ENCODE peak calls at places on chromosomes 4 and X, in seven cellular contexts. P is suprapubic skin, O is upper lobe of left lung, X is Peyer's patch, M is left lung, C is lower lobe of right lung, L is mammary epithelial cell. T is an unnamed sample. For H3K9me3, the result is how much of the 10 kb centered on the place peaks cover.

GRCh38 chr4:181582595-181582994 is 660.6 kb upstream of the TENM3 start:
- DNase-seq in M (no peak), C (no peak), P (no peak), L (no peak), O (no peak), X (no peak), T (no peak)

GRCh38 chrX:139720136-139720535 is 12.2 kb upstream of the MCF2 start:
- DNase-seq in O (no peak), L (peak), P (no peak), X (no peak), C (no peak), M (no peak), T (no peak)

GRCh38 chr4:36308150-36308549 is 26.7 kb downstream of the DTHD1 start:
- DNase-seq in M (no peak), X (no peak), O (no peak), P (no peak), C (no peak), L (no peak), T (no peak)

GRCh38 chr4:176443646-176444409 is 124.1 kb downstream of the SPCS3 start:
- DNase-seq in X (no peak), P (no peak), O (no peak), L (peak), M (no peak), C (no peak), T (no peak)

GRCh38 chr4:26284536-26284935 is 36.3 kb upstream of the RBPJ start:
- DNase-seq in M (no peak), C (no peak), L (no peak), X (no peak), P (no peak), O (no peak), T (no peak)

GRCh38 chrX:76454456-76454927 is 27.0 kb downstream of the MAGEE1 start:
- DNase-seq in L (peak), O (no peak), M (no peak), C (no peak), X (no peak), P (no peak), T (peak)

GRCh38 chrX:42686706-42687105 is 91.3 kb downstream of the PPP1R2C start:
- DNase-seq in L (peak), C (no peak), X (no peak), P (no peak), M (no peak), O (no peak), T (no peak)

GRCh38 chr4:36385951-36386561 is 104.6 kb downstream of the DTHD1 start:
- DNase-seq in M (no peak), O (no peak), X (peak), P (no peak), C (no peak), L (no peak), T (peak)

GRCh38 chr4:130023088-130023487 is 927.1 kb downstream of the C4orf33 start:
- DNase-seq in M (no peak), L (no peak), P (no peak), O (no peak), X (no peak), C (no peak), T (no peak)

GRCh38 chrX:118977424-118977823 is 3.0 kb downstream of the LONRF3 start:
- DNase-seq in O (no peak), P (no peak), C (no peak), X (no peak), L (no peak), M (no peak), T (no peak)

GRCh38 chrX:40908026-40908425 is 172.7 kb upstream of the MED14 start:
- DNase-seq in O (no peak), C (no peak), M (no peak), P (no peak), L (no peak), X (no peak), T (no peak)

GRCh38 chr4:152352645-152353116 is 183.2 kb downstream of the FBXW7 start:
- DNase-seq in P (peak), M (no peak), C (no peak), L (peak), X (peak), O (no peak), T (no peak)

GRCh38 chr4:38371391-38371851 is 292.6 kb upstream of the KLF3 start:
- DNase-seq in P (no peak), O (no peak), X (no peak), M (no peak), L (peak), C (no peak), T (no peak)

GRCh38 chr4:61094854-61095598 is 105.1 kb upstream of the ADGRL3 start:
- DNase-seq in L (peak), M (peak), O (no peak), X (no peak), C (no peak), P (no peak), T (no peak)

GRCh38 chr4:94426783-94427182 is 25.0 kb upstream of the PDLIM5 start:
- DNase-seq in O (no peak), C (no peak), M (no peak), L (no peak), X (no peak), P (no peak), T (no peak)

GRCh38 chrX:19091596-19091995 is 30.7 kb downstream of the ADGRG2 start:
- DNase-seq in M (no peak), X (no peak), C (no peak), P (no peak), O (no peak), L (no peak), T (no peak)
- H3K9me3 ChIP-seq in M (under half), X (under half), C (under half), P (under half), O (under half), L (under half), T (under half)

GRCh38 chr4:128940966-128941365 is 131.5 kb downstream of the JADE1 start:
- DNase-seq in O (no peak), M (no peak), P (no peak), L (no peak), C (no peak), X (no peak), T (no peak)
- H3K4me3 ChIP-seq in O (no peak), M (no peak), P (no peak), L (no peak), C (no peak), X (no peak), T (no peak)

GRCh38 chrX:110383414-110383813 is 24.8 kb downstream of the RTL9 start:
- DNase-seq in X (no peak), M (no peak), O (no peak), L (peak), C (no peak), P (no peak), T (no peak)
- H3K9me3 ChIP-seq in X (under half), M (under half), O (under half), L (under half), C (under half), P (under half), T (under half)

GRCh38 chr4:7892212-7893019 is 47.2 kb downstream of the AFAP1 start:
- DNase-seq in C (no peak), P (no peak), O (no peak), M (no peak), L (no peak), X (no peak), T (no peak)
- H3K4me3 ChIP-seq in C (no peak), P (no peak), O (no peak), M (no peak), L (no peak), X (no peak), T (no peak)